ENCODE peak calls at places on chromosomes 6 and 20, in seven cellular contexts. S, D, E, J, M, Z and N are unnamed samples.

GRCh38 chr6:36930483-36930882 is 24.1 kb upstream of the PI16 start:
- DNase-seq in S (no peak), D (peak), E (no peak), J (no peak), M (no peak), Z (no peak), N (no peak)

GRCh38 chr6:95496769-95497426 is 80.4 kb upstream of the MANEA start:
- DNase-seq in S (no peak), D (peak), E (no peak), J (no peak), M (no peak), Z (no peak), N (no peak)

GRCh38 chr6:14647311-14647710 is 529.7 kb downstream of the CD83 start:
- DNase-seq in S (no peak), D (no peak), E (no peak), J (no peak), M (no peak), Z (no peak), N (no peak)

GRCh38 chr20:44610313-44610965 is 28.1 kb downstream of the PKIG start:
- DNase-seq in S (no peak), D (no peak), E (no peak), J (no peak), M (no peak), Z (no peak), N (no peak)

GRCh38 chr6:73695619-73696421 is at the start of gene CD109:
- DNase-seq in S (peak), D (peak), E (peak), J (no peak), M (peak), Z (peak), N (peak)

GRCh38 chr20:46558511-46558959 is 8.1 kb upstream of the OCSTAMP start:
- DNase-seq in S (no peak), D (peak), E (peak), J (peak), M (no peak), Z (peak), N (peak)

GRCh38 chr6:149108398-149109100 is 209.0 kb upstream of the TAB2 start:
- DNase-seq in S (no peak), D (no peak), E (no peak), J (no peak), M (no peak), Z (no peak), N (no peak)

GRCh38 chr6:109767961-109768360 is 76.9 kb downstream of the FIG4 start:
- DNase-seq in S (no peak), D (no peak), E (peak), J (no peak), M (no peak), Z (peak), N (no peak)

GRCh38 chr6:133983099-133983939 is 30.3 kb downstream of the TBPL1 start:
- DNase-seq in S (no peak), D (no peak), E (peak), J (no peak), M (no peak), Z (peak), N (peak)